ENCODE peak calls at places on chromosomes 4 and X, in ten cellular contexts. One of them, this sample, is unnamed.

GRCh38 chrX:9515464-9515863 is 50.6 kb downstream of the TBL1X start:
- DNase-seq in thoracic aorta: no peak
- DNase-seq in T-cell: no peak
- DNase-seq in NCI-H1436: no peak
- DNase-seq in nephron progenitor cell: no peak
- DNase-seq in ascending aorta: no peak
- DNase-seq in Daoy: no peak
- DNase-seq in NCI-H2081: no peak
- DNase-seq in left ventricle myocardium inferior: no peak
- DNase-seq in left colon: no peak
- DNase-seq in this sample: no peak

GRCh38 chrX:30613736-30614135 is 36.2 kb upstream of the TASL start:
- DNase-seq in thoracic aorta: no peak
- DNase-seq in T-cell: no peak
- DNase-seq in NCI-H1436: no peak
- DNase-seq in nephron progenitor cell: no peak
- DNase-seq in ascending aorta: no peak
- DNase-seq in Daoy: no peak
- DNase-seq in NCI-H2081: no peak
- DNase-seq in left ventricle myocardium inferior: no peak
- DNase-seq in left colon: no peak
- DNase-seq in this sample: no peak

GRCh38 chr4:87551361-87551760 is 22.2 kb upstream of the SPARCL1 start:
- DNase-seq in thoracic aorta: no peak
- DNase-seq in T-cell: no peak
- DNase-seq in NCI-H1436: no peak
- DNase-seq in nephron progenitor cell: no peak
- DNase-seq in ascending aorta: no peak
- DNase-seq in Daoy: no peak
- DNase-seq in NCI-H2081: no peak
- DNase-seq in left ventricle myocardium inferior: no peak
- DNase-seq in left colon: no peak
- DNase-seq in this sample: no peak

GRCh38 chr4:152327606-152328453 is 208.1 kb downstream of the FBXW7 start:
- DNase-seq in thoracic aorta: no peak
- DNase-seq in T-cell: no peak
- DNase-seq in NCI-H1436: no peak
- DNase-seq in nephron progenitor cell: no peak
- DNase-seq in ascending aorta: no peak
- DNase-seq in Daoy: no peak
- DNase-seq in NCI-H2081: no peak
- DNase-seq in left ventricle myocardium inferior: no peak
- DNase-seq in left colon: no peak
- DNase-seq in this sample: no peak

GRCh38 chr4:97139796-97140195 is 1003.5 kb downstream of the STPG2 start:
- DNase-seq in thoracic aorta: no peak
- DNase-seq in T-cell: no peak
- DNase-seq in NCI-H1436: no peak
- DNase-seq in nephron progenitor cell: no peak
- DNase-seq in ascending aorta: no peak
- DNase-seq in Daoy: no peak
- DNase-seq in NCI-H2081: no peak
- DNase-seq in left ventricle myocardium inferior: no peak
- DNase-seq in left colon: no peak
- DNase-seq in this sample: no peak

GRCh38 chrX:148382983-148383382 is 117.4 kb upstream of the AFF2 start:
- DNase-seq in thoracic aorta: no peak
- DNase-seq in T-cell: no peak
- DNase-seq in NCI-H1436: no peak
- DNase-seq in nephron progenitor cell: no peak
- DNase-seq in ascending aorta: no peak
- DNase-seq in Daoy: no peak
- DNase-seq in NCI-H2081: no peak
- DNase-seq in left ventricle myocardium inferior: no peak
- DNase-seq in left colon: no peak
- DNase-seq in this sample: no peak

GRCh38 chrX:154791951-154792350 is 13.3 kb downstream of the MPP1 start:
- DNase-seq in thoracic aorta: no peak
- DNase-seq in T-cell: no peak
- DNase-seq in NCI-H1436: no peak
- DNase-seq in nephron progenitor cell: no peak
- DNase-seq in ascending aorta: no peak
- DNase-seq in Daoy: no peak
- DNase-seq in NCI-H2081: no peak
- DNase-seq in left ventricle myocardium inferior: no peak
- DNase-seq in left colon: no peak
- DNase-seq in this sample: no peak

GRCh38 chrX:133350751-133351150 is 64.5 kb downstream of the GPC4 start:
- DNase-seq in thoracic aorta: no peak
- DNase-seq in T-cell: no peak
- DNase-seq in NCI-H1436: no peak
- DNase-seq in nephron progenitor cell: no peak
- DNase-seq in ascending aorta: no peak
- DNase-seq in Daoy: no peak
- DNase-seq in NCI-H2081: no peak
- DNase-seq in left ventricle myocardium inferior: peak
- DNase-seq in left colon: peak
- DNase-seq in this sample: no peak

GRCh38 chrX:154761977-154762528 is 611 bp upstream of the DKC1 start:
- DNase-seq in thoracic aorta: no peak
- DNase-seq in T-cell: peak
- DNase-seq in NCI-H1436: no peak
- DNase-seq in nephron progenitor cell: no peak
- DNase-seq in ascending aorta: no peak
- DNase-seq in Daoy: no peak
- DNase-seq in NCI-H2081: peak
- DNase-seq in left ventricle myocardium inferior: no peak
- DNase-seq in left colon: peak
- DNase-seq in this sample: no peak

GRCh38 chrX:10726647-10727046 is 106.3 kb upstream of the MID1 start:
- DNase-seq in thoracic aorta: no peak
- DNase-seq in T-cell: no peak
- DNase-seq in NCI-H1436: no peak
- DNase-seq in nephron progenitor cell: no peak
- DNase-seq in ascending aorta: no peak
- DNase-seq in Daoy: peak
- DNase-seq in NCI-H2081: no peak
- DNase-seq in left ventricle myocardium inferior: no peak
- DNase-seq in left colon: no peak
- DNase-seq in this sample: no peak

GRCh38 chr4:10083861-10084641 is 32.5 kb downstream of the WDR1 start:
- DNase-seq in thoracic aorta: no peak
- DNase-seq in T-cell: no peak
- DNase-seq in NCI-H1436: no peak
- DNase-seq in nephron progenitor cell: no peak
- DNase-seq in ascending aorta: no peak
- DNase-seq in Daoy: no peak
- DNase-seq in NCI-H2081: no peak
- DNase-seq in left ventricle myocardium inferior: peak
- DNase-seq in left colon: no peak
- DNase-seq in this sample: peak

GRCh38 chrX:155959018-155959587 is 38.4 kb upstream of the IL9R start:
- DNase-seq in thoracic aorta: no peak
- DNase-seq in T-cell: no peak
- DNase-seq in NCI-H1436: no peak
- DNase-seq in nephron progenitor cell: no peak
- DNase-seq in ascending aorta: no peak
- DNase-seq in Daoy: no peak
- DNase-seq in NCI-H2081: no peak
- DNase-seq in left ventricle myocardium inferior: no peak
- DNase-seq in left colon: no peak
- DNase-seq in this sample: no peak

GRCh38 chrX:26562156-26562555 is 346.2 kb downstream of the MAGEB5 start:
- DNase-seq in thoracic aorta: no peak
- DNase-seq in T-cell: no peak
- DNase-seq in NCI-H1436: no peak
- DNase-seq in nephron progenitor cell: no peak
- DNase-seq in ascending aorta: no peak
- DNase-seq in Daoy: no peak
- DNase-seq in NCI-H2081: no peak
- DNase-seq in left ventricle myocardium inferior: no peak
- DNase-seq in left colon: no peak
- DNase-seq in this sample: no peak

GRCh38 chrX:9312922-9313867 is 151.7 kb upstream of the TBL1X start:
- DNase-seq in thoracic aorta: no peak
- DNase-seq in T-cell: peak
- DNase-seq in NCI-H1436: peak
- DNase-seq in nephron progenitor cell: peak
- DNase-seq in ascending aorta: no peak
- DNase-seq in Daoy: peak
- DNase-seq in NCI-H2081: peak
- DNase-seq in left ventricle myocardium inferior: peak
- DNase-seq in left colon: peak
- DNase-seq in this sample: peak

GRCh38 chrX:153983321-153983729 is 10.8 kb downstream of the TMEM187 start:
- DNase-seq in thoracic aorta: no peak
- DNase-seq in T-cell: no peak
- DNase-seq in NCI-H1436: no peak
- DNase-seq in nephron progenitor cell: no peak
- DNase-seq in ascending aorta: no peak
- DNase-seq in Daoy: no peak
- DNase-seq in NCI-H2081: no peak
- DNase-seq in left ventricle myocardium inferior: no peak
- DNase-seq in left colon: no peak
- DNase-seq in this sample: no peak